ENCODE peak calls at places on chromosomes 5 and 9, in six cellular contexts. W, M, H, N, Q and O are unnamed samples.
A peak's percentile ranks its signal among the peaks of the same experiment; 100 is the strongest.

GRCh38 chr5:107275333-107275732 is 395.4 kb downstream of the EFNA5 start:
- DNase-seq in W (no peak), M (no peak), H (no peak), N (no peak), Q (no peak), O (no peak)

GRCh38 chr9:114456929-114457328 is 48.3 kb downstream of the WHRN start:
- DNase-seq in W (no peak), M (no peak), H (no peak), N (no peak), Q (no peak), O (no peak)

GRCh38 chr9:75239176-75239575 is 150.9 kb downstream of the OSTF1 start:
- DNase-seq in W (no peak), M (no peak), H (peak; percentile 91), N (no peak), Q (no peak), O (peak; percentile 5)

GRCh38 chr9:71710856-71711255 is 57.5 kb downstream of the CEMIP2 start:
- DNase-seq in W (no peak), M (no peak), H (peak; percentile 80), N (no peak), Q (no peak), O (no peak)

GRCh38 chr5:78417026-78417425 is 56.6 kb downstream of the SCAMP1 start:
- DNase-seq in W (no peak), M (no peak), H (peak; percentile 8), N (no peak), Q (no peak), O (peak; percentile 47)

GRCh38 chr9:124264812-124265211 is 7.1 kb downstream of the NEK6 start:
- DNase-seq in W (no peak), M (no peak), H (no peak), N (no peak), Q (no peak), O (peak; percentile 59)

GRCh38 chr9:78130853-78131252 is 99.2 kb upstream of the GNAQ start:
- DNase-seq in W (no peak), M (no peak), H (no peak), N (no peak), Q (no peak), O (no peak)

GRCh38 chr9:88478236-88478635 is 56.7 kb upstream of the NXNL2 start:
- DNase-seq in W (no peak), M (no peak), H (no peak), N (no peak), Q (no peak), O (peak; percentile 60)

GRCh38 chr9:117777823-117778222 is 73.6 kb downstream of the TLR4 start:
- DNase-seq in W (no peak), M (no peak), H (no peak), N (no peak), Q (no peak), O (no peak)

GRCh38 chr5:37803487-37803886 is 36.4 kb downstream of the GDNF start:
- DNase-seq in W (no peak), M (no peak), H (no peak), N (no peak), Q (no peak), O (no peak)

GRCh38 chr9:136364942-136365774 is 1.6 kb upstream of the DNLZ start:
- DNase-seq in W (no peak), M (no peak), H (no peak), N (no peak), Q (no peak), O (no peak)

GRCh38 chr5:106454651-106455415 is 1215.9 kb downstream of the EFNA5 start:
- DNase-seq in W (no peak), M (no peak), H (peak; percentile 91), N (no peak), Q (peak; percentile 66), O (peak; percentile 52)

GRCh38 chr9:34869390-34869789 is 88.7 kb upstream of the PHF24 start:
- DNase-seq in W (no peak), M (no peak), H (peak; percentile 10), N (no peak), Q (peak; percentile 26), O (no peak)

GRCh38 chr9:136854113-136854841 is 2.1 kb downstream of the MAMDC4 start:
- DNase-seq in W (peak; percentile 50), M (peak; percentile 21), H (no peak), N (no peak), Q (no peak), O (no peak)

GRCh38 chr5:34411470-34412346 is 244.4 kb upstream of the RAI14 start:
- DNase-seq in W (no peak), M (no peak), H (no peak), N (no peak), Q (no peak), O (peak; percentile 44)
- H3K27ac ChIP-seq in W (no peak overlapping the region), M (no peak overlapping the region), H (no peak overlapping the region), N (no peak overlapping the region), Q (no peak overlapping the region), O (no peak overlapping the region)

DNA sequence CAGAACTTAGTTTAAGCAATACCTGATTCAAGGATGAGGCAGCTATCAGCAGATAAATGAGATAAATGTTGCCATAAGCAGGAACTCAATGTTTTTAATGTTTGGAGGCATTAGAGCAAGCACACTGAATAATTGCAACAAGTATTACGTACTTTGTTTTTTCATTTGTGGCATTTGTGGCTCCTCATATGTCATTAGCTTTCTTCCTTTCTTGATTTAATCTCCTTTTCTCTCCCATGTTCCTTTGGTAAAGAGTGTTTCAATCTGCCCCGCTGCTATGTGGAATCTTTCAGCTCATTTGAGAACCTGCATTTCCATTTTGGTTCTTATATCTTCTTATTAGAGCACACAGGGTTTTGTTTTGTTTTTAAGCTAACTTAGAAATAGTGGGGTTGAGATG is 6.5 kb upstream of the NR3C1 start:
- DNase-seq in W (no peak), M (no peak), H (no peak), N (no peak), Q (no peak), O (no peak)
- H3K4me1 ChIP-seq in W (no peaks in the 10 kb centered on the region), M (no peaks in the 10 kb centered on the region), H (peaks cover 7% of the 10 kb centered on the region), N (peaks cover 13% of the 10 kb centered on the region), Q (no peaks in the 10 kb centered on the region), O (no peaks in the 10 kb centered on the region)

DNA sequence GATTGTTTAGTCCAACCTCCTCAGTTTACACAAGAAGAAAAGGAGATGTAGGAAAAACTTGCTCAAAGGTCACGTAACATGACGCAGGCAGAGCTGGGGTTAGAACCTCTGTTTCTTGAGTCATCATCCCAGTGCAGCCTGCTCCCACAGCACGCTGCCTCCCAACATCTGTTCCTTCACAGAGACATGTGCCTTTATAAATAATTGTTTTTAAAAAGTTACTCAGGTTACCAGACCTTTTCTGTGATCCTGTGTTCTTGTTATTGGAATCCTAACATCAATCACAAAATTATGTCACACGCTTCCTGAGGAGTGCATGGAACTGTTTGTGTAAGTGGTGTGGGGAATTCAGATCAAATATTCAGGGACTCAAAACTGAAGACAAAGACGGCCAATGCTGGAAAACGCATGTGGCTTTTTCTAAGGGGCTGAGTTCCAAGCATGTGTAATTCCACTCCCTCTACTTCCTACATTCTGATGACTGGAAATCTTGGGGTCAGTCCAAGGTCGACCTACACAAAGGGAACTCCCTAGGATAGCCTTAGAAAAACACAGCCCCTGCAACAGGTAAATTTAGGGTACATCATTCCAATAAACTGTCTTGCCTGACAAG is 184.3 kb downstream of the TSSK1B start:
- DNase-seq in W (no peak), M (peak; percentile 64), H (no peak), N (no peak), Q (peak; percentile 61), O (peak; percentile 98)
- H3K27ac ChIP-seq in W (no peak overlapping the region), M (peak overlapping the region; percentile 73), H (no peak overlapping the region), N (no peak overlapping the region), Q (peak overlapping the region; percentile 60), O (peak overlapping the region; percentile 80)

DNA sequence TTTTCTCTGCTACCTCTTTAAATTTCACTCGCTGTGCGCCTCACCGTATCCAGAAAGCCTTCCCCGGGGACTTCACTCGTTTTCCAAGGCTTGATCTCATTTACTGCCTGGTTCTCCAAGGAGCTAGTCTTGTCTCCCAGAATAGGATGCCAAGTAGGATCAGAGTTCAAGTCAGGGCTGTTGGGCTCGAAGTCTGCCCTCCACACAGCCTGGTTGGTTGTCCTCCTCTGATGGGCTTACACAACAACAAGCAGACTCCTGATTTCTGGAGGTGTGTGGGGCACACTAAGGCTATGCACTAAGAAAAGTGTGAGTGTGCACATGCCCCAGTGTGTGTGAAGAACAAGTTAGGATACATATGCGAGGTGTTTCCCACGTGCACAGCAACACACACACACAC is 14.0 kb upstream of the TNIP1 start:
- DNase-seq in W (peak; percentile 71), M (no peak), H (no peak), N (no peak), Q (no peak), O (no peak)
- H3K4me1 ChIP-seq in W (peaks cover 67% of the 10 kb centered on the region), M (no peaks in the 10 kb centered on the region), H (peaks cover 41% of the 10 kb centered on the region), N (peaks cover 37% of the 10 kb centered on the region), Q (peaks cover 17% of the 10 kb centered on the region), O (peaks cover 35% of the 10 kb centered on the region)

GRCh38 chr9:107872457-107873192 is 383.1 kb upstream of the KLF4 start:
- DNase-seq in W (no peak), M (no peak), H (no peak), N (no peak), Q (no peak), O (no peak)
- H3K27ac ChIP-seq in W (no peak overlapping the region), M (no peak overlapping the region), H (no peak overlapping the region), N (no peak overlapping the region), Q (no peak overlapping the region), O (no peak overlapping the region)